ENCODE peak calls at places on chromosomes 6 and 20, in four cellular contexts. T, P, W and A are unnamed samples. For H3K27me3, the result is how much of the 10 kb centered on the place peaks cover.

GRCh38 chr20:56859751-56860366 is 230.8 kb downstream of the TFAP2C start:
- DNase-seq in T (peak), P (no peak), W (no peak), A (peak)

GRCh38 chr6:10733151-10733715 is 10.4 kb downstream of the TMEM14C start:
- DNase-seq in T (peak), P (peak), W (no peak), A (no peak)

GRCh38 chr20:2688041-2688591 is 4.5 kb upstream of the EBF4 start:
- DNase-seq in T (peak), P (peak), W (peak), A (peak)

GRCh38 chr6:110590821-110591351 is 114.5 kb upstream of the SLC22A16 start:
- DNase-seq in T (no peak), P (no peak), W (no peak), A (no peak)

GRCh38 chr6:107108201-107108890 is 7.0 kb downstream of the BEND3 start:
- DNase-seq in T (no peak), P (peak), W (no peak), A (peak)

GRCh38 chr20:25858495-25859425 is 162.1 kb upstream of the ZNF337 start:
- DNase-seq in T (no peak), P (peak), W (no peak), A (no peak)

GRCh38 chr6:30841644-30842504 is 42.4 kb upstream of the DDR1 start:
- DNase-seq in T (no peak), P (no peak), W (no peak), A (no peak)

GRCh38 chr6:139355777-139356445 is 18.5 kb downstream of the CITED2 start:
- DNase-seq in T (no peak), P (no peak), W (no peak), A (no peak)

GRCh38 chr6:100366419-100366818 is 98.3 kb downstream of the SIM1 start:
- DNase-seq in T (no peak), P (no peak), W (no peak), A (no peak)

GRCh38 chr6:132684267-132684666 is 25.3 kb upstream of the TAAR1 start:
- DNase-seq in T (no peak), P (no peak), W (no peak), A (no peak)

GRCh38 chr6:108673602-108674001 is 112.9 kb downstream of the FOXO3 start:
- DNase-seq in T (no peak), P (no peak), W (no peak), A (no peak)

GRCh38 chr6:167825759-167826229 is 917 bp upstream of the AFDN start:
- DNase-seq in T (peak), P (peak), W (peak), A (peak)

GRCh38 chr6:158638393-158638792 is 6.2 kb downstream of the DYNLT1 start:
- DNase-seq in T (no peak), P (no peak), W (no peak), A (no peak)

GRCh38 chr6:1576711-1577110 is 33.0 kb upstream of the FOXC1 start:
- DNase-seq in T (no peak), P (no peak), W (no peak), A (no peak)

GRCh38 chr6:160420969-160421556 is 72.9 kb downstream of the SLC22A3 start:
- DNase-seq in T (no peak), P (peak), W (no peak), A (no peak)

GRCh38 chr20:53708129-53708968 is 114.7 kb upstream of the ZNF217 start:
- DNase-seq in T (no peak), P (no peak), W (no peak), A (no peak)

GRCh38 chr20:11438412-11438811 is 479.3 kb upstream of the BTBD3 start:
- DNase-seq in T (peak), P (no peak), W (no peak), A (no peak)

GRCh38 chr6:64250126-64250525 is 614.5 kb downstream of the PHF3 start:
- DNase-seq in T (peak), P (no peak), W (no peak), A (no peak)

GRCh38 chr6:53284901-53285300 is 63.8 kb downstream of the ELOVL5 start:
- DNase-seq in T (no peak), P (no peak), W (no peak), A (no peak)

GRCh38 chr6:24321538-24322162 is 36.2 kb downstream of the DCDC2 start:
- DNase-seq in T (peak), P (no peak), W (no peak), A (no peak)

GRCh38 chr6:30613251-30614043 is 3.6 kb downstream of the PPP1R10 start:
- DNase-seq in T (no peak), P (peak), W (no peak), A (no peak)

GRCh38 chr20:49779972-49780371 is 32.7 kb upstream of the SLC9A8 start:
- DNase-seq in T (no peak), P (no peak), W (no peak), A (no peak)

GRCh38 chr6:128208078-128208477 is 307.2 kb upstream of the THEMIS start:
- DNase-seq in T (no peak), P (no peak), W (no peak), A (no peak)

GRCh38 chr6:14074723-14075503 is 42.7 kb upstream of the CD83 start:
- DNase-seq in T (no peak), P (no peak), W (peak), A (no peak)

GRCh38 chr6:43508481-43509141 is 1.5 kb downstream of the LRRC73 start:
- DNase-seq in T (no peak), P (no peak), W (no peak), A (no peak)

GRCh38 chr6:43506667-43507471 is 3.3 kb downstream of the LRRC73 start:
- DNase-seq in T (peak), P (peak), W (peak), A (peak)

GRCh38 chr6:43509984-43510826 is at the start of gene LRRC73:
- DNase-seq in T (peak), P (peak), W (peak), A (peak)

GRCh38 chr6:43510827-43511163 is 649 bp upstream of the LRRC73 start:
- DNase-seq in T (no peak), P (no peak), W (no peak), A (no peak)

GRCh38 chr6:43509142-43509983 is 783 bp downstream of the LRRC73 start:
- DNase-seq in T (peak), P (no peak), W (no peak), A (peak)
- H3K27ac ChIP-seq in T (no peak), P (peak), W (no peak), A (no peak)

DNA sequence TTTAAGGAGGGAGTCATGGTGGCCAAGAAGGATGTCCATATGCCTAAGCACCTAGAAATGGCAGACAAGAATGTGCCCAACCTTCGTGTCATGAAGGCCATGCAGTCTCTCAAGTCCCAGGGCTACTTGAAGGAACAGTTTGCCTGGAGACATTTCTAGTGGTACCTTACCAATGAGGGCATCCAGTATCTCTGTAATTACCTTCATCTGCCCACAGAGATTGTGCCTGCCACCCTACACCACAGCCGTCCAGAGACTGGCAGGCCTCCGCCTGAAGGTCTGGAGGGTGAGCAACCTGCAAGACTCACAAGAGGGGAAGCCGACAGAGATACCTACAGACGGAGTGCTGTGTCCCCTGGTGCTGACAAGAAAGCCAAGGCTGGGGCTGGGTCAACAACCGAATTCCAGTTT is 115.0 kb downstream of the HFE start:
- DNase-seq in T (no peak), P (no peak), W (no peak), A (peak)
- H3K27me3 ChIP-seq in T (under half), P (under half), W (under half), A (under half)

GRCh38 chr6:105226598-105227291 is 46.9 kb upstream of the POPDC3 start:
- DNase-seq in T (no peak), P (no peak), W (peak), A (no peak)
- H3K27ac ChIP-seq in T (no peak), P (no peak), W (no peak), A (no peak)

GRCh38 chr20:37907677-37908397 is 4.9 kb downstream of the VSTM2L start:
- DNase-seq in T (peak), P (no peak), W (no peak), A (peak)
- H3K27me3 ChIP-seq in T (under half), P (half or more), W (half or more), A (under half)

DNA sequence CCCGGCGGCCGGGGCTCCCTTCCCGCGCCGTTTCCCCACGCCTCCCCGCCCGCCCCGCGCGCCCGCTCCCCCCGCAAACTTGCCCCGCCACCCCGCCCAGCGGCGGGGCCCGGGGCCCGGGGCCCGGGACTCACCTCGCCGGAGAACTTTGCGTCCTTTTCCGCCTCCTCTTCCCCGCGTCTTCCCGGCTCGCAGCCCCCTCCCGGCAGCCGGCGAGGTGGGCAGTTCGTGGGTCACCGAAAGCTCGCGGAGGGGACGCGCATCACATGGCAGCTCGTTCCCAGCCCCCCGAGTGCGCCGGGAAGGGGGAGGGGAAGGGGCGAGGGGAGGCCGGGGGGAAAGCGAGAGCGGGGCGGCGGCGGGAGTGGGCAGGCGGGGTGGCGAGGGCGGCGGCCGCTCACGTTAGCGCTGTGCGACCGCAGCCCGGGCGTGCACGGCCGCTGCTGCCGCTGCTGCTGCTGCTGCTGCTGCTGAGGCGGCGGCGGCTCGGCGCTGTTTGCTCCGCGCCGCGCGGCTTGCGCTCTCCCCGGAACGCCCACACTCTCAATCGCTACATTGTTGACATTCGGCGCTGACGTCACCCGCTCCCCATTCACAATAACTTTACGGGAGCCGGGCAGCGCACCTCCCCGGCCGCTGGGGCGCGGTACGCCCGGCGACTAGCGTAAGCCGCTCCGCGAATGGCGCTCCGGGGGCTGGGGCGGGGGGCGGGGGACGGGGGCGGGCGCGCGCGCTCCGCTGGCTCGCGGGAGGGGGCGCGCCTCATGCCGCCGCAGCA is at the start of gene BACH2:
- DNase-seq in T (peak), P (peak), W (peak), A (peak)
- H3K27ac ChIP-seq in T (peak), P (peak), W (peak), A (peak)